ENCODE peak calls at places on chromosome 15, in five cellular contexts. X, Z, S, B and Y are unnamed samples.

GRCh38 chr15:57297163-57297593 is 79.1 kb upstream of the CGNL1 start:
- DNase-seq in S (no peak), X (no peak), B (no peak), Z (no peak), Y (no peak)

GRCh38 chr15:31814082-31814481 is 216.2 kb upstream of the CHRNA7 start:
- DNase-seq in B (no peak), S (no peak), Z (no peak), X (no peak), Y (no peak)

GRCh38 chr15:90994059-90994416 is 297 bp downstream of the PRC1 start:
- DNase-seq in Z (no peak), X (peak), B (peak), S (peak), Y (peak)

GRCh38 chr15:71515375-71516186 is 294.8 kb upstream of the NR2E3 start:
- DNase-seq in B (no peak), Z (no peak), S (no peak), X (peak), Y (no peak)

GRCh38 chr15:87369269-87369668 is 887.3 kb downstream of the NTRK3 start:
- DNase-seq in X (no peak), B (no peak), S (no peak), Z (peak), Y (no peak)

GRCh38 chr15:92277776-92278175 is 115.9 kb upstream of the ST8SIA2 start:
- DNase-seq in Z (peak), S (peak), X (peak), B (peak), Y (peak)

GRCh38 chr15:70687432-70687831 is 75.9 kb downstream of the UACA start:
- DNase-seq in Z (no peak), X (no peak), S (no peak), B (no peak), Y (no peak)

GRCh38 chr15:74399511-74400312 is 32.3 kb upstream of the CYP11A1 start:
- DNase-seq in X (no peak), Z (peak), S (no peak), B (no peak), Y (no peak)

GRCh38 chr15:43246261-43246764 is 20.4 kb downstream of the TGM5 start:
- DNase-seq in Z (no peak), X (no peak), S (no peak), B (no peak), Y (no peak)

GRCh38 chr15:50907866-50908208 is 646 bp upstream of the AP4E1 start:
- DNase-seq in S (no peak), B (no peak), Z (peak), X (peak), Y (peak)

GRCh38 chr15:39429898-39430357 is 151.0 kb upstream of the THBS1 start:
- DNase-seq in X (no peak), S (no peak), B (no peak), Z (peak), Y (peak)
- H3K27ac ChIP-seq in X (no peak), S (no peak), B (peak), Z (peak), Y (no peak)

DNA sequence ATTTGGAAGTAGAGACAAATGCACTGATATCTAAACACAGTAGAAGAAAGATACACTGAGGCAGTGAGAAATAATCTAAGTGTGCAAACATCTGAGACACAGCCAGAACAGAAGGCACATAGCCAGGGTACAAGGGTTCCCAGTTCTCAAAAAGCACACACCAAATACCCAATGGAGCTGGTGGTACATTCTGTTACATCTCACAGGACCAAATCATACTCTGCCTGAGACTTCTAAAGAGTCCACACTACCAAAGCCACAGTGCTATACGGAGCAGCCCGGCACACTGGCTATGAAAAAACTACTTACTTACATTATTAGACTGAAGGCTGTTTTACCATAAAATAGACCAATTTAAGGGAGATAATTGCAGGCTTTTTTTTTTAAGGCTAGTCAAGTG is 19.3 kb downstream of the CLPX start:
- DNase-seq in X (no peak), Z (no peak), B (no peak), S (no peak), Y (no peak)
- H3K27ac ChIP-seq in X (no peak), Z (no peak), B (no peak), S (no peak), Y (no peak)

GRCh38 chr15:42151736-42152135 is 4.7 kb downstream of the PLA2G4F start:
- DNase-seq in Z (no peak), X (no peak), S (no peak), B (no peak), Y (peak)
- H3K27ac ChIP-seq in Z (no peak), X (no peak), S (no peak), B (no peak), Y (peak)

GRCh38 chr15:47937834-47938233 is 183.0 kb upstream of the SLC24A5 start:
- DNase-seq in Z (no peak), X (no peak), B (no peak), S (no peak), Y (no peak)

GRCh38 chr15:47934342-47934741 is 186.4 kb upstream of the SLC24A5 start:
- DNase-seq in X (no peak), S (no peak), Z (no peak), B (no peak), Y (no peak)

GRCh38 chr15:47932829-47933696 is 187.7 kb upstream of the SLC24A5 start:
- DNase-seq in Z (no peak), B (no peak), S (no peak), X (peak), Y (no peak)

GRCh38 chr15:47933865-47934264 is 186.9 kb upstream of the SLC24A5 start:
- DNase-seq in S (no peak), Z (no peak), B (no peak), X (no peak), Y (no peak)
- H3K27ac ChIP-seq in S (no peak), Z (no peak), B (no peak), X (no peak), Y (no peak)

GRCh38 chr15:55993804-55994539 is 560 bp upstream of the NEDD4 start:
- DNase-seq in X (no peak), B (peak), Z (peak), S (no peak), Y (no peak)
- H3K27ac ChIP-seq in X (peak), B (peak), Z (peak), S (peak), Y (peak)

GRCh38 chr15:37059051-37059450 is 41.3 kb downstream of the MEIS2 start:
- DNase-seq in B (no peak), Z (peak), X (no peak), S (no peak), Y (no peak)

GRCh38 chr15:37056894-37057205 is 43.5 kb downstream of the MEIS2 start:
- DNase-seq in Z (no peak), B (no peak), X (no peak), S (no peak), Y (no peak)

GRCh38 chr15:37058316-37058985 is 41.9 kb downstream of the MEIS2 start:
- DNase-seq in B (no peak), X (no peak), S (no peak), Z (no peak), Y (no peak)

GRCh38 chr15:37056168-37056893 is 44.0 kb downstream of the MEIS2 start:
- DNase-seq in B (no peak), X (no peak), Z (no peak), S (no peak), Y (no peak)

GRCh38 chr15:37057831-37058230 is 42.5 kb downstream of the MEIS2 start:
- DNase-seq in X (no peak), Z (no peak), B (no peak), S (no peak), Y (no peak)
- H3K27ac ChIP-seq in X (peak), Z (no peak), B (peak), S (no peak), Y (no peak)

GRCh38 chr15:49747340-49747739 is 126.5 kb downstream of the DTWD1 start:
- DNase-seq in B (no peak), X (no peak), S (no peak), Z (no peak), Y (no peak)

GRCh38 chr15:49737138-49737537 is 116.3 kb downstream of the DTWD1 start:
- DNase-seq in Z (no peak), X (no peak), S (no peak), B (no peak), Y (no peak)

GRCh38 chr15:49741721-49742120 is 120.9 kb downstream of the DTWD1 start:
- DNase-seq in B (no peak), X (peak), Z (no peak), S (no peak), Y (no peak)

GRCh38 chr15:49742381-49742780 is 121.5 kb downstream of the DTWD1 start:
- DNase-seq in Z (no peak), S (no peak), B (no peak), X (no peak), Y (no peak)
- H3K27ac ChIP-seq in Z (no peak), S (no peak), B (no peak), X (no peak), Y (no peak)